ENCODE peak calls at places on chromosomes 4 and X, in eight cellular contexts. One of them, this sample, is unnamed.

GRCh38 chr4:56786955-56787354 is 34.5 kb downstream of the SPINK2 start:
- DNase-seq in caudate nucleus: no peak
- DNase-seq in H9: no peak
- DNase-seq in HCT116: no peak
- DNase-seq in HepG2: no peak
- DNase-seq in dorsolateral prefrontal cortex: no peak
- DNase-seq in transverse colon: peak; percentile 62
- DNase-seq in A549: no peak
- DNase-seq in this sample: no peak

GRCh38 chrX:41014776-41015175 is 70.5 kb upstream of the USP9X start:
- DNase-seq in caudate nucleus: no peak
- DNase-seq in H9: no peak
- DNase-seq in HCT116: peak; percentile 51
- DNase-seq in HepG2: no peak
- DNase-seq in dorsolateral prefrontal cortex: no peak
- DNase-seq in transverse colon: no peak
- DNase-seq in A549: peak; percentile 56
- DNase-seq in this sample: no peak

GRCh38 chr4:177583000-177583399 is 140.8 kb upstream of the AGA start:
- DNase-seq in caudate nucleus: no peak
- DNase-seq in H9: no peak
- DNase-seq in HCT116: no peak
- DNase-seq in HepG2: no peak
- DNase-seq in dorsolateral prefrontal cortex: no peak
- DNase-seq in transverse colon: no peak
- DNase-seq in A549: no peak
- DNase-seq in this sample: no peak

GRCh38 chr4:1711055-1711905 is 839 bp downstream of the SLBP start:
- DNase-seq in caudate nucleus: no peak
- DNase-seq in H9: peak; percentile 48
- DNase-seq in HCT116: no peak
- DNase-seq in HepG2: no peak
- DNase-seq in dorsolateral prefrontal cortex: no peak
- DNase-seq in transverse colon: peak; percentile 63
- DNase-seq in A549: peak; percentile 30
- DNase-seq in this sample: no peak

GRCh38 chrX:65098851-65099250 is 122.6 kb upstream of the ZC4H2 start:
- DNase-seq in caudate nucleus: no peak
- DNase-seq in H9: no peak
- DNase-seq in HCT116: no peak
- DNase-seq in HepG2: peak; percentile 20
- DNase-seq in dorsolateral prefrontal cortex: no peak
- DNase-seq in transverse colon: no peak
- DNase-seq in A549: no peak
- DNase-seq in this sample: no peak

GRCh38 chr4:56234098-56234497 is 153.2 kb downstream of the AASDH start:
- DNase-seq in caudate nucleus: no peak
- DNase-seq in H9: no peak
- DNase-seq in HCT116: no peak
- DNase-seq in HepG2: no peak
- DNase-seq in dorsolateral prefrontal cortex: no peak
- DNase-seq in transverse colon: no peak
- DNase-seq in A549: no peak
- DNase-seq in this sample: no peak

GRCh38 chr4:173252024-173252935 is 81.9 kb downstream of the HMGB2 start:
- DNase-seq in caudate nucleus: no peak
- DNase-seq in H9: no peak
- DNase-seq in HCT116: peak; percentile 99
- DNase-seq in HepG2: peak; percentile 22
- DNase-seq in dorsolateral prefrontal cortex: no peak
- DNase-seq in transverse colon: peak; percentile 46
- DNase-seq in A549: peak; percentile 72
- DNase-seq in this sample: no peak

GRCh38 chr4:105520819-105521790 is 31.3 kb upstream of the ARHGEF38 start:
- DNase-seq in caudate nucleus: no peak
- DNase-seq in H9: no peak
- DNase-seq in HCT116: peak; percentile 32
- DNase-seq in HepG2: peak; percentile 35
- DNase-seq in dorsolateral prefrontal cortex: no peak
- DNase-seq in transverse colon: peak; percentile 45
- DNase-seq in A549: peak; percentile 34
- DNase-seq in this sample: no peak

GRCh38 chr4:89800012-89800516 is 36.9 kb downstream of the SNCA start:
- DNase-seq in caudate nucleus: no peak
- DNase-seq in H9: no peak
- DNase-seq in HCT116: no peak
- DNase-seq in HepG2: no peak
- DNase-seq in dorsolateral prefrontal cortex: no peak
- DNase-seq in transverse colon: no peak
- DNase-seq in A549: no peak
- DNase-seq in this sample: no peak

GRCh38 chr4:147428583-147428982 is 52.3 kb upstream of the EDNRA start:
- DNase-seq in caudate nucleus: no peak
- DNase-seq in H9: no peak
- DNase-seq in HCT116: no peak
- DNase-seq in HepG2: no peak
- DNase-seq in dorsolateral prefrontal cortex: no peak
- DNase-seq in transverse colon: no peak
- DNase-seq in A549: no peak
- DNase-seq in this sample: no peak

GRCh38 chr4:120723986-120724385 is 198.5 kb downstream of the PRDM5 start:
- DNase-seq in caudate nucleus: no peak
- DNase-seq in H9: no peak
- DNase-seq in HCT116: no peak
- DNase-seq in HepG2: no peak
- DNase-seq in dorsolateral prefrontal cortex: no peak
- DNase-seq in transverse colon: no peak
- DNase-seq in A549: no peak
- DNase-seq in this sample: no peak

GRCh38 chr4:143745874-143746273 is 45.4 kb upstream of the FREM3 start:
- DNase-seq in caudate nucleus: no peak
- DNase-seq in H9: no peak
- DNase-seq in HCT116: no peak
- DNase-seq in HepG2: no peak
- DNase-seq in dorsolateral prefrontal cortex: no peak
- DNase-seq in transverse colon: no peak
- DNase-seq in A549: no peak
- DNase-seq in this sample: no peak

GRCh38 chrX:121052122-121052521 is 4.7 kb downstream of the GLUD2 start:
- DNase-seq in caudate nucleus: no peak
- DNase-seq in H9: no peak
- DNase-seq in HCT116: no peak
- DNase-seq in HepG2: peak; percentile 11
- DNase-seq in dorsolateral prefrontal cortex: no peak
- DNase-seq in transverse colon: no peak
- DNase-seq in A549: peak; percentile 13
- DNase-seq in this sample: no peak

GRCh38 chrX:100980608-100981497 is 11.3 kb downstream of the ARL13A start:
- DNase-seq in caudate nucleus: no peak
- DNase-seq in H9: no peak
- DNase-seq in HCT116: peak; percentile 73
- DNase-seq in HepG2: peak; percentile 39
- DNase-seq in dorsolateral prefrontal cortex: no peak
- DNase-seq in transverse colon: no peak
- DNase-seq in A549: peak; percentile 60
- DNase-seq in this sample: peak; percentile 73

GRCh38 chr4:38368612-38369011 is 295.4 kb upstream of the KLF3 start:
- DNase-seq in caudate nucleus: no peak
- DNase-seq in H9: no peak
- DNase-seq in HCT116: no peak
- DNase-seq in HepG2: no peak
- DNase-seq in dorsolateral prefrontal cortex: no peak
- DNase-seq in transverse colon: no peak
- DNase-seq in A549: no peak
- DNase-seq in this sample: no peak

DNA sequence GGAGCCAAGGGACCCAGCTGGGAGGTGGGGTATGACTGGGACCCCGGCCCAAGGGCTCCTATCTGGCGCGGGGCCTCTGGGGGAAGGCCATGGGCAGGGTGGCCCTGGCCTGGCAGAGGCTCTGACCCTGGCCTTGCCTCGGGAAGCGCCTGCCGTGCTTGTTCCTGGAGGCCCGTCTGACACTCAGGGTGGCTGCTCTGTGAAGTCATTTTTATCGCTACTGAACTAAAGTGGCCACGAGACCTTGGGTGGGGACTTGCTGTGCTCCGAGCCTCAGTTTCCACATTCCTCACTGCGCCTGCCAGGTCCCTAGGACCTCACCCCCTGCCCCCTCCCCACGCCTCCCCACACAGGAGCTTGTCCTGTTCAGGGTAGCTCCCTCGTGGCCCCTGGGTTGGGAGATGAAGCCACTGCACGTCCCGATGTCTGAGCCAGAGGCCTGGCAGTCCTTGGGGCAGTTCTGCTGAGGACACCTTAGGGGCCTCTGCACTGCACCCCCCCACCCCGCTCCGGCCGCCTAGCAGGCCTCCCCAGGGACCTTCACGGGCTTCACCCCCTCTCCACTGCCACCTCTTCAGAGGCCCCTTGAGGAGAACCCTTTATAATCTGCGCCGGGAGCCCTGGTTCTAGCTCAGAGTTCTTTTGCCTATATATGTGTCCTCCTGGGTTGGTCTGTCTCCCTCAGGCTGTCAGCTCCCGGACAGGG is 639 bp upstream of the SORCS2 start:
- DNase-seq in caudate nucleus: no peak
- DNase-seq in H9: no peak
- DNase-seq in HCT116: no peak
- DNase-seq in HepG2: no peak
- DNase-seq in dorsolateral prefrontal cortex: no peak
- DNase-seq in transverse colon: no peak
- DNase-seq in A549: no peak
- DNase-seq in this sample: peak; percentile 60
- H3K27ac ChIP-seq in caudate nucleus: no peak overlapping the region
- H3K27ac ChIP-seq in H9: no peak overlapping the region
- H3K27ac ChIP-seq in HCT116: no peak overlapping the region
- H3K27ac ChIP-seq in HepG2: no peak overlapping the region
- H3K27ac ChIP-seq in dorsolateral prefrontal cortex: no peak overlapping the region
- H3K27ac ChIP-seq in transverse colon: no peak overlapping the region
- H3K27ac ChIP-seq in A549: peak overlapping the region; percentile 96
- H3K27ac ChIP-seq in this sample: no peak overlapping the region

GRCh38 chr4:8355864-8356565 is 84.5 kb downstream of the ACOX3 start:
- DNase-seq in caudate nucleus: no peak
- DNase-seq in H9: peak; percentile 24
- DNase-seq in HCT116: no peak
- DNase-seq in HepG2: no peak
- DNase-seq in dorsolateral prefrontal cortex: no peak
- DNase-seq in transverse colon: no peak
- DNase-seq in A549: no peak
- DNase-seq in this sample: peak; percentile 27

GRCh38 chr4:8352368-8353157 is 83.0 kb downstream of the HTRA3 start:
- DNase-seq in caudate nucleus: no peak
- DNase-seq in H9: peak; percentile 33
- DNase-seq in HCT116: no peak
- DNase-seq in HepG2: no peak
- DNase-seq in dorsolateral prefrontal cortex: peak; percentile 11
- DNase-seq in transverse colon: peak; percentile 4
- DNase-seq in A549: no peak
- DNase-seq in this sample: peak; percentile 70

GRCh38 chr4:8355306-8355705 is 85.2 kb downstream of the ACOX3 start:
- DNase-seq in caudate nucleus: no peak
- DNase-seq in H9: no peak
- DNase-seq in HCT116: no peak
- DNase-seq in HepG2: no peak
- DNase-seq in dorsolateral prefrontal cortex: no peak
- DNase-seq in transverse colon: no peak
- DNase-seq in A549: no peak
- DNase-seq in this sample: no peak

GRCh38 chr4:8353158-8353495 is 83.6 kb downstream of the HTRA3 start:
- DNase-seq in caudate nucleus: no peak
- DNase-seq in H9: no peak
- DNase-seq in HCT116: no peak
- DNase-seq in HepG2: no peak
- DNase-seq in dorsolateral prefrontal cortex: peak; percentile 4
- DNase-seq in transverse colon: no peak
- DNase-seq in A549: no peak
- DNase-seq in this sample: peak; percentile 25

GRCh38 chr4:8353912-8354453 is 84.4 kb downstream of the HTRA3 start:
- DNase-seq in caudate nucleus: no peak
- DNase-seq in H9: no peak
- DNase-seq in HCT116: no peak
- DNase-seq in HepG2: no peak
- DNase-seq in dorsolateral prefrontal cortex: peak; percentile 14
- DNase-seq in transverse colon: peak; percentile 5
- DNase-seq in A549: no peak
- DNase-seq in this sample: peak; percentile 36
- H3K27ac ChIP-seq in caudate nucleus: no peak overlapping the region
- H3K27ac ChIP-seq in H9: no peak overlapping the region
- H3K27ac ChIP-seq in HCT116: no peak overlapping the region
- H3K27ac ChIP-seq in HepG2: no peak overlapping the region
- H3K27ac ChIP-seq in dorsolateral prefrontal cortex: no peak overlapping the region
- H3K27ac ChIP-seq in transverse colon: no peak overlapping the region
- H3K27ac ChIP-seq in A549: no peak overlapping the region
- H3K27ac ChIP-seq in this sample: no peak overlapping the region

GRCh38 chrX:103699243-103699642 is 11.5 kb upstream of the TMEM31 start:
- DNase-seq in caudate nucleus: no peak
- DNase-seq in H9: no peak
- DNase-seq in HCT116: no peak
- DNase-seq in HepG2: no peak
- DNase-seq in dorsolateral prefrontal cortex: no peak
- DNase-seq in transverse colon: no peak
- DNase-seq in A549: no peak
- DNase-seq in this sample: no peak

GRCh38 chrX:103697687-103698086 is 11.2 kb upstream of the MORF4L2 start:
- DNase-seq in caudate nucleus: no peak
- DNase-seq in H9: no peak
- DNase-seq in HCT116: no peak
- DNase-seq in HepG2: no peak
- DNase-seq in dorsolateral prefrontal cortex: no peak
- DNase-seq in transverse colon: no peak
- DNase-seq in A549: no peak
- DNase-seq in this sample: no peak
- H3K27ac ChIP-seq in caudate nucleus: peak overlapping the region; percentile 67
- H3K27ac ChIP-seq in H9: no peak overlapping the region
- H3K27ac ChIP-seq in HCT116: no peak overlapping the region
- H3K27ac ChIP-seq in HepG2: no peak overlapping the region
- H3K27ac ChIP-seq in dorsolateral prefrontal cortex: peak overlapping the region; percentile 98
- H3K27ac ChIP-seq in transverse colon: no peak overlapping the region
- H3K27ac ChIP-seq in A549: no peak overlapping the region
- H3K27ac ChIP-seq in this sample: no peak overlapping the region

DNA sequence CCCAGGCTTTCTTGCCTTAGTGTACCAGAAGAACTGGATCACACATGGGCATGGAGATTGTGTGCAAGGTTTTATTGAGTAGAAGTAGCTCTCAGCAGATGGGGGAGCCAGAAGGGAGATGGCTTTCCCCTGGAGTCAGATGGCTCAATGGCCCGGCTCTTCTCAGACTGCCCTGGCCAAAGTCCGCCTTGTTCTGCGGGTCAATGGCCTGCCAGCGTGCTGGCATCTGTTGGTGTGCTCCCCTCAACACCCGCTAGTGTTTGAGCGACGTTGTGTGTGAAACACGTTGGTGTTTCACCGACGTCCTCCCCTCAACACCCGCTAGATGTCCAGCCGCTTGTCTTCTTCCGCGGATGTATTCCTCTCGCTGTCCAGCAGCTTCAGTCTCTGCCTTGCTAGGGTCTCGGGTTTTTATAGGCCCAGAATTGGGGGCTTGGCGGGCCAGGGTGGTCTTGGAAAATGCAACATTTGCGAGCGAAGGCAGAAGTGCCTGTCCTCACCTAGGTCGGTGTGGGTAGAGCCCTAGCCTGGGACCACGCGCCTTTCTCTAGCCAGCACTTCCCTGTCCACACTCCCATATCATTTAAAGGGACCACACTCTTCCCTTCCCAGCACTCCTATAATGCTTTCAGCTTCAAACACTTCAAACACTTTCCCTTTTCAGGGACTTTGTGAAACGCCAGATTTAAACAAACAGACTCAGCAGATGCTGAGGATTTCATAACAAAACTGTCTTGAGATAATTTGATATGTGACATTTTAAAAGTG is 21.1 kb upstream of the PRKG2 start:
- DNase-seq in caudate nucleus: no peak
- DNase-seq in H9: no peak
- DNase-seq in HCT116: no peak
- DNase-seq in HepG2: no peak
- DNase-seq in dorsolateral prefrontal cortex: no peak
- DNase-seq in transverse colon: no peak
- DNase-seq in A549: no peak
- DNase-seq in this sample: no peak
- H3K27ac ChIP-seq in caudate nucleus: no peak overlapping the region
- H3K27ac ChIP-seq in H9: no peak overlapping the region
- H3K27ac ChIP-seq in HCT116: no peak overlapping the region
- H3K27ac ChIP-seq in HepG2: no peak overlapping the region
- H3K27ac ChIP-seq in dorsolateral prefrontal cortex: no peak overlapping the region
- H3K27ac ChIP-seq in transverse colon: no peak overlapping the region
- H3K27ac ChIP-seq in A549: no peak overlapping the region
- H3K27ac ChIP-seq in this sample: no peak overlapping the region

This sample was measured in left lung.